ENCODE peak calls at places on chromosomes 16 and 17, in eight cellular contexts. One of them, this sample, is unnamed.
A peak's percentile ranks its signal among the peaks of the same experiment; 100 is the strongest.

GRCh38 chr16:10762336-10762995 is 18.8 kb downstream of the NUBP1 start:
- DNase-seq in stomach: no peak
- DNase-seq in transverse colon: no peak
- DNase-seq in endothelial cell of umbilical vein: no peak
- DNase-seq in GM23338: no peak
- DNase-seq in HepG2: no peak
- DNase-seq in suprapubic skin: no peak
- DNase-seq in H1: no peak
- DNase-seq in this sample: no peak

GRCh38 chr16:67384778-67385510 is 8.4 kb downstream of the TPPP3 start:
- DNase-seq in stomach: no peak
- DNase-seq in transverse colon: no peak
- DNase-seq in endothelial cell of umbilical vein: peak; percentile 85
- DNase-seq in GM23338: no peak
- DNase-seq in HepG2: no peak
- DNase-seq in suprapubic skin: no peak
- DNase-seq in H1: no peak
- DNase-seq in this sample: no peak

GRCh38 chr17:35404360-35404759 is 27.9 kb downstream of the SLFN12 start:
- DNase-seq in stomach: no peak
- DNase-seq in transverse colon: no peak
- DNase-seq in endothelial cell of umbilical vein: no peak
- DNase-seq in GM23338: no peak
- DNase-seq in HepG2: peak; percentile 8
- DNase-seq in suprapubic skin: no peak
- DNase-seq in H1: no peak
- DNase-seq in this sample: no peak

GRCh38 chr16:2205967-2206313 is 686 bp downstream of the MLST8 start:
- DNase-seq in stomach: no peak
- DNase-seq in transverse colon: no peak
- DNase-seq in endothelial cell of umbilical vein: no peak
- DNase-seq in GM23338: no peak
- DNase-seq in HepG2: no peak
- DNase-seq in suprapubic skin: no peak
- DNase-seq in H1: no peak
- DNase-seq in this sample: no peak

GRCh38 chr16:47387026-47387734 is 73.7 kb downstream of the ITFG1 start:
- DNase-seq in stomach: no peak
- DNase-seq in transverse colon: no peak
- DNase-seq in endothelial cell of umbilical vein: no peak
- DNase-seq in GM23338: no peak
- DNase-seq in HepG2: peak; percentile 38
- DNase-seq in suprapubic skin: no peak
- DNase-seq in H1: no peak
- DNase-seq in this sample: no peak

GRCh38 chr17:17774009-17774881 is 62.5 kb downstream of the SREBF1 start:
- DNase-seq in stomach: peak; percentile 80
- DNase-seq in transverse colon: peak; percentile 83
- DNase-seq in endothelial cell of umbilical vein: peak; percentile 58
- DNase-seq in GM23338: peak; percentile 55
- DNase-seq in HepG2: no peak
- DNase-seq in suprapubic skin: no peak
- DNase-seq in H1: no peak
- DNase-seq in this sample: no peak

GRCh38 chr17:44219126-44219635 is 294 bp downstream of the UBTF start:
- DNase-seq in stomach: peak; percentile 71
- DNase-seq in transverse colon: peak; percentile 69
- DNase-seq in endothelial cell of umbilical vein: peak; percentile 54
- DNase-seq in GM23338: peak; percentile 80
- DNase-seq in HepG2: peak; percentile 48
- DNase-seq in suprapubic skin: no peak
- DNase-seq in H1: no peak
- DNase-seq in this sample: no peak

GRCh38 chr17:65785109-65785508 is 223.7 kb upstream of the AXIN2 start:
- DNase-seq in stomach: no peak
- DNase-seq in transverse colon: no peak
- DNase-seq in endothelial cell of umbilical vein: peak; percentile 95
- DNase-seq in GM23338: no peak
- DNase-seq in HepG2: peak; percentile 95
- DNase-seq in suprapubic skin: no peak
- DNase-seq in H1: no peak
- DNase-seq in this sample: no peak

GRCh38 chr17:59512844-59513383 is 52.5 kb upstream of the DHX40 start:
- DNase-seq in stomach: no peak
- DNase-seq in transverse colon: no peak
- DNase-seq in endothelial cell of umbilical vein: no peak
- DNase-seq in GM23338: no peak
- DNase-seq in HepG2: no peak
- DNase-seq in suprapubic skin: no peak
- DNase-seq in H1: no peak
- DNase-seq in this sample: no peak

GRCh38 chr17:1019451-1019850 is 22.5 kb downstream of the TIMM22 start:
- DNase-seq in stomach: peak; percentile 72
- DNase-seq in transverse colon: no peak
- DNase-seq in endothelial cell of umbilical vein: peak; percentile 17
- DNase-seq in GM23338: no peak
- DNase-seq in HepG2: no peak
- DNase-seq in suprapubic skin: no peak
- DNase-seq in H1: no peak
- DNase-seq in this sample: no peak

GRCh38 chr17:34299918-34300600 is 14.5 kb downstream of the CCL11 start:
- DNase-seq in stomach: no peak
- DNase-seq in transverse colon: no peak
- DNase-seq in endothelial cell of umbilical vein: peak; percentile 14
- DNase-seq in GM23338: no peak
- DNase-seq in HepG2: no peak
- DNase-seq in suprapubic skin: no peak
- DNase-seq in H1: no peak
- DNase-seq in this sample: no peak

GRCh38 chr16:30351586-30352419 is 3.3 kb downstream of the CD2BP2 start:
- DNase-seq in stomach: peak; percentile 92
- DNase-seq in transverse colon: peak; percentile 61
- DNase-seq in endothelial cell of umbilical vein: peak; percentile 96
- DNase-seq in GM23338: no peak
- DNase-seq in HepG2: no peak
- DNase-seq in suprapubic skin: no peak
- DNase-seq in H1: no peak
- DNase-seq in this sample: no peak
- TF ChIP-seq POLR2AphosphoS5 in stomach: no peak
- TF ChIP-seq POLR2AphosphoS5 in transverse colon: peak; percentile 29
- TF ChIP-seq POLR2AphosphoS5 in endothelial cell of umbilical vein: peak; percentile 82
- TF ChIP-seq POLR2AphosphoS5 in GM23338: no peak
- TF ChIP-seq POLR2AphosphoS5 in HepG2: peak; percentile 9
- TF ChIP-seq POLR2AphosphoS5 in suprapubic skin: no peak
- TF ChIP-seq POLR2AphosphoS5 in H1: no peak
- TF ChIP-seq POLR2AphosphoS5 in this sample: no peak

GRCh38 chr17:8147141-8147804 is 4.9 kb downstream of the PER1 start:
- DNase-seq in stomach: no peak
- DNase-seq in transverse colon: no peak
- DNase-seq in endothelial cell of umbilical vein: no peak
- DNase-seq in GM23338: no peak
- DNase-seq in HepG2: no peak
- DNase-seq in suprapubic skin: no peak
- DNase-seq in H1: no peak
- DNase-seq in this sample: no peak

GRCh38 chr17:8143581-8144400 is 8.4 kb downstream of the PER1 start:
- DNase-seq in stomach: no peak
- DNase-seq in transverse colon: no peak
- DNase-seq in endothelial cell of umbilical vein: no peak
- DNase-seq in GM23338: no peak
- DNase-seq in HepG2: no peak
- DNase-seq in suprapubic skin: no peak
- DNase-seq in H1: no peak
- DNase-seq in this sample: no peak

GRCh38 chr17:8146381-8147140 is 5.6 kb downstream of the PER1 start:
- DNase-seq in stomach: no peak
- DNase-seq in transverse colon: no peak
- DNase-seq in endothelial cell of umbilical vein: no peak
- DNase-seq in GM23338: no peak
- DNase-seq in HepG2: no peak
- DNase-seq in suprapubic skin: no peak
- DNase-seq in H1: no peak
- DNase-seq in this sample: no peak

GRCh38 chr17:8144401-8145295 is 7.6 kb downstream of the PER1 start:
- DNase-seq in stomach: no peak
- DNase-seq in transverse colon: no peak
- DNase-seq in endothelial cell of umbilical vein: no peak
- DNase-seq in GM23338: no peak
- DNase-seq in HepG2: no peak
- DNase-seq in suprapubic skin: no peak
- DNase-seq in H1: no peak
- DNase-seq in this sample: no peak

GRCh38 chr17:8145811-8146210 is 6.4 kb downstream of the PER1 start:
- DNase-seq in stomach: no peak
- DNase-seq in transverse colon: no peak
- DNase-seq in endothelial cell of umbilical vein: no peak
- DNase-seq in GM23338: no peak
- DNase-seq in HepG2: no peak
- DNase-seq in suprapubic skin: no peak
- DNase-seq in H1: no peak
- DNase-seq in this sample: no peak
- TF ChIP-seq POLR2AphosphoS5 in stomach: no peak
- TF ChIP-seq POLR2AphosphoS5 in transverse colon: no peak
- TF ChIP-seq POLR2AphosphoS5 in endothelial cell of umbilical vein: no peak
- TF ChIP-seq POLR2AphosphoS5 in GM23338: no peak
- TF ChIP-seq POLR2AphosphoS5 in HepG2: no peak
- TF ChIP-seq POLR2AphosphoS5 in suprapubic skin: no peak
- TF ChIP-seq POLR2AphosphoS5 in H1: no peak
- TF ChIP-seq POLR2AphosphoS5 in this sample: no peak

GRCh38 chr17:47273245-47273644 is 19.6 kb downstream of the ITGB3 start:
- DNase-seq in stomach: no peak
- DNase-seq in transverse colon: no peak
- DNase-seq in endothelial cell of umbilical vein: no peak
- DNase-seq in GM23338: no peak
- DNase-seq in HepG2: no peak
- DNase-seq in suprapubic skin: no peak
- DNase-seq in H1: no peak
- DNase-seq in this sample: no peak

GRCh38 chr17:47274319-47275069 is 20.9 kb downstream of the ITGB3 start:
- DNase-seq in stomach: no peak
- DNase-seq in transverse colon: no peak
- DNase-seq in endothelial cell of umbilical vein: no peak
- DNase-seq in GM23338: no peak
- DNase-seq in HepG2: no peak
- DNase-seq in suprapubic skin: no peak
- DNase-seq in H1: no peak
- DNase-seq in this sample: no peak

GRCh38 chr17:47276868-47277267 is 23.2 kb downstream of the ITGB3 start:
- DNase-seq in stomach: peak; percentile 64
- DNase-seq in transverse colon: peak; percentile 58
- DNase-seq in endothelial cell of umbilical vein: peak; percentile 63
- DNase-seq in GM23338: peak; percentile 70
- DNase-seq in HepG2: peak; percentile 56
- DNase-seq in suprapubic skin: peak; percentile 88
- DNase-seq in H1: no peak
- DNase-seq in this sample: no peak

GRCh38 chr17:47276444-47276843 is 22.8 kb downstream of the ITGB3 start:
- DNase-seq in stomach: no peak
- DNase-seq in transverse colon: no peak
- DNase-seq in endothelial cell of umbilical vein: no peak
- DNase-seq in GM23338: no peak
- DNase-seq in HepG2: no peak
- DNase-seq in suprapubic skin: no peak
- DNase-seq in H1: no peak
- DNase-seq in this sample: no peak

DNA sequence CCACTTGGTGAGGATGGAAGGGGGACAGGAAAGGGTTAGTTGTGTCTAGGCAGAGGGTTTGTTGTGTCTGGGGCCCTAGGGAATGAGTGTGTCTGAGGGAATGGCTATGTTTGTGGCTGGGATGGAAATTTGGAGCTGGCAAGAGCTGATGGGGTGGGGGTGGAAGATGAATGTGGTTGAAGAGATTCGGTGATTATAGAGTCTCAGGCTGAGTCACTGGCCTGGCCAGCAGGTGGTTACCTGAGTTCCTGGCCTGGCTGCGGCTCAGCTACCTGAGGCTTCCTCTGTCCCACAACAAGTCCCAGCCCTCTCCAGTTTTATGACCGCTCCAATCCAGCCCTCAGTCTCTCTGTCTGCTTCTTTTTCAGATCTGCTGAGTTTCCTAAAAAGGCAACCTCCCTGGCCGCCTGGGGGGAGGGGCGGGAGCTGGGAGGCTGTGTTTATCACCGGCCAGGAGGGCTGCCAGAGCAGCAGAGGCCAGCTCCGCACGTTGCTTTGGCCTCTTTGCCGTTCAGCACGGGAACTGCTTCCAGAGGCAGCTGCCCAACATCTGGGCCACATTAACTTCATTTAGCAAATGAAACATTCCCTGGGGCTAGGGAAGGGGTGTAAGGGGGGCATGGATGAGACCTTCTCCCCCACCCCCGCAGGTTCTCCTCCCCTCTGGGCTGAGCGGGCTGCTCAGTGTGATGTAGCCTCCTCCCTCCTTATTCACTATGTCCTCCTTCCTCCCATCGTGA is 21.8 kb downstream of the ITGB3 start:
- DNase-seq in stomach: peak; percentile 66
- DNase-seq in transverse colon: peak; percentile 75
- DNase-seq in endothelial cell of umbilical vein: no peak
- DNase-seq in GM23338: peak; percentile 71
- DNase-seq in HepG2: no peak
- DNase-seq in suprapubic skin: peak; percentile 93
- DNase-seq in H1: no peak
- DNase-seq in this sample: peak; percentile 50
- TF ChIP-seq POLR2AphosphoS5 in stomach: peak; percentile 80
- TF ChIP-seq POLR2AphosphoS5 in transverse colon: peak; percentile 61
- TF ChIP-seq POLR2AphosphoS5 in endothelial cell of umbilical vein: no peak
- TF ChIP-seq POLR2AphosphoS5 in GM23338: peak; percentile 23
- TF ChIP-seq POLR2AphosphoS5 in HepG2: no peak
- TF ChIP-seq POLR2AphosphoS5 in suprapubic skin: peak; percentile 40
- TF ChIP-seq POLR2AphosphoS5 in H1: peak; percentile 72
- TF ChIP-seq POLR2AphosphoS5 in this sample: no peak

GRCh38 chr17:82258555-82258954 is 14.9 kb downstream of the CSNK1D start:
- DNase-seq in stomach: no peak
- DNase-seq in transverse colon: no peak
- DNase-seq in endothelial cell of umbilical vein: no peak
- DNase-seq in GM23338: no peak
- DNase-seq in HepG2: no peak
- DNase-seq in suprapubic skin: no peak
- DNase-seq in H1: no peak
- DNase-seq in this sample: no peak

GRCh38 chr17:82253179-82253544 is 20.3 kb downstream of the CSNK1D start:
- DNase-seq in stomach: no peak
- DNase-seq in transverse colon: no peak
- DNase-seq in endothelial cell of umbilical vein: no peak
- DNase-seq in GM23338: no peak
- DNase-seq in HepG2: no peak
- DNase-seq in suprapubic skin: no peak
- DNase-seq in H1: no peak
- DNase-seq in this sample: no peak

GRCh38 chr17:82256242-82256894 is 17.1 kb downstream of the CSNK1D start:
- DNase-seq in stomach: no peak
- DNase-seq in transverse colon: no peak
- DNase-seq in endothelial cell of umbilical vein: no peak
- DNase-seq in GM23338: no peak
- DNase-seq in HepG2: no peak
- DNase-seq in suprapubic skin: no peak
- DNase-seq in H1: no peak
- DNase-seq in this sample: no peak

GRCh38 chr17:82255573-82255972 is 17.9 kb downstream of the CSNK1D start:
- DNase-seq in stomach: no peak
- DNase-seq in transverse colon: no peak
- DNase-seq in endothelial cell of umbilical vein: no peak
- DNase-seq in GM23338: no peak
- DNase-seq in HepG2: no peak
- DNase-seq in suprapubic skin: no peak
- DNase-seq in H1: no peak
- DNase-seq in this sample: no peak

GRCh38 chr17:82257473-82257872 is 16.0 kb downstream of the CSNK1D start:
- DNase-seq in stomach: peak; percentile 79
- DNase-seq in transverse colon: no peak
- DNase-seq in endothelial cell of umbilical vein: peak; percentile 40
- DNase-seq in GM23338: peak; percentile 65
- DNase-seq in HepG2: no peak
- DNase-seq in suprapubic skin: no peak
- DNase-seq in H1: no peak
- DNase-seq in this sample: no peak
- TF ChIP-seq POLR2AphosphoS5 in stomach: no peak
- TF ChIP-seq POLR2AphosphoS5 in transverse colon: no peak
- TF ChIP-seq POLR2AphosphoS5 in endothelial cell of umbilical vein: no peak
- TF ChIP-seq POLR2AphosphoS5 in GM23338: no peak
- TF ChIP-seq POLR2AphosphoS5 in HepG2: no peak
- TF ChIP-seq POLR2AphosphoS5 in suprapubic skin: no peak
- TF ChIP-seq POLR2AphosphoS5 in H1: no peak
- TF ChIP-seq POLR2AphosphoS5 in this sample: no peak